ENCODE peak calls at places on chromosomes 1 and 21, in six cellular contexts. G, O, A, J, B and C are unnamed samples.

GRCh38 chr1:24909388-24909898 is 20.6 kb downstream of the RUNX3 start:
- DNase-seq in G (no peak), O (no peak), A (peak; percentile 39), J (no peak), B (peak; percentile 60), C (peak; percentile 81)

GRCh38 chr1:115545791-115546733 is 95.7 kb upstream of the VANGL1 start:
- DNase-seq in G (no peak), O (no peak), A (peak; percentile 93), J (peak; percentile 85), B (peak; percentile 13), C (no peak)

GRCh38 chr21:38491536-38491935 is 6.7 kb downstream of the ERG start:
- DNase-seq in G (no peak), O (no peak), A (no peak), J (no peak), B (no peak), C (no peak)

GRCh38 chr1:21293537-21294265 is 3.4 kb upstream of the ECE1 start:
- DNase-seq in G (peak; percentile 51), O (peak; percentile 82), A (no peak), J (peak; percentile 88), B (no peak), C (no peak)

GRCh38 chr21:45142469-45142868 is 68.1 kb downstream of the ADARB1 start:
- DNase-seq in G (no peak), O (no peak), A (no peak), J (peak; percentile 92), B (no peak), C (peak; percentile 61)

GRCh38 chr1:220573836-220574235 is 45.9 kb downstream of the MARK1 start:
- DNase-seq in G (no peak), O (no peak), A (no peak), J (no peak), B (no peak), C (no peak)

GRCh38 chr1:118988186-118989005 is at the start of gene TBX15:
- DNase-seq in G (no peak), O (no peak), A (no peak), J (peak; percentile 73), B (no peak), C (no peak)

GRCh38 chr1:205976708-205977107 is 26.5 kb downstream of the RAB7B start:
- DNase-seq in G (no peak), O (no peak), A (no peak), J (peak; percentile 68), B (no peak), C (peak; percentile 47)

GRCh38 chr1:247905899-247906503 is 10.6 kb downstream of the OR2W3 start:
- DNase-seq in G (no peak), O (peak; percentile 4), A (no peak), J (no peak), B (no peak), C (no peak)

GRCh38 chr1:6460349-6461236 is 5.4 kb downstream of the TNFRSF25 start:
- DNase-seq in G (peak; percentile 96), O (peak; percentile 92), A (no peak), J (no peak), B (no peak), C (no peak)

GRCh38 chr1:18637962-18638817 is 7.5 kb downstream of the PAX7 start:
- DNase-seq in G (no peak), O (no peak), A (no peak), J (no peak), B (no peak), C (no peak)

GRCh38 chr21:34715985-34716596 is 47.3 kb downstream of the CLIC6 start:
- DNase-seq in G (no peak), O (no peak), A (no peak), J (no peak), B (no peak), C (no peak)

GRCh38 chr1:203650012-203650836 is 23.6 kb downstream of the ATP2B4 start:
- DNase-seq in G (peak; percentile 72), O (peak; percentile 78), A (no peak), J (peak; percentile 90), B (peak; percentile 39), C (peak; percentile 82)